ENCODE peak calls at places on chromosomes 6 and 20, in seven cellular contexts. P, I, X, V, H, G and F are unnamed samples.

GRCh38 chr20:5608104-5608447 is 142.1 kb upstream of the SHLD1 start:
- DNase-seq in X (no peak), V (no peak), H (no peak), I (no peak), P (no peak), G (no peak), F (no peak)

GRCh38 chr6:155090166-155090565 is 95.1 kb downstream of the TIAM2 start:
- DNase-seq in P (no peak), G (no peak), I (no peak), X (no peak), V (no peak), H (no peak), F (no peak)

GRCh38 chr6:31713991-31714684 is 1.0 kb upstream of the LY6G6D start:
- DNase-seq in P (no peak), G (no peak), X (no peak), V (no peak), I (no peak), H (no peak), F (no peak)

GRCh38 chr20:13777171-13777601 is 7.5 kb downstream of the ESF1 start:
- DNase-seq in P (no peak), X (no peak), I (no peak), V (peak; percentile 59), H (no peak), G (no peak), F (no peak)

GRCh38 chr6:54173084-54173483 is 61.8 kb downstream of the MLIP start:
- DNase-seq in X (no peak), G (no peak), P (no peak), I (no peak), H (no peak), V (no peak), F (no peak)

GRCh38 chr6:46129301-46129633 is 522 bp upstream of the ENPP4 start:
- DNase-seq in V (no peak), H (no peak), I (no peak), X (no peak), G (no peak), P (no peak), F (no peak)

GRCh38 chr6:13488015-13488895 is 855 bp upstream of the GFOD1 start:
- DNase-seq in V (peak; percentile 40), I (no peak), X (peak; percentile 84), G (peak; percentile 85), P (peak; percentile 78), H (peak; percentile 44), F (peak; percentile 49)

GRCh38 chr20:19730716-19731115 is 27.3 kb upstream of the RIN2 start:
- DNase-seq in H (no peak), P (no peak), I (no peak), X (no peak), V (no peak), G (no peak), F (no peak)

GRCh38 chr6:112258636-112259336 is 4.4 kb upstream of the LAMA4 start:
- DNase-seq in P (no peak), V (peak; percentile 57), I (no peak), H (no peak), X (no peak), G (no peak), F (no peak)

GRCh38 chr6:37099442-37099841 is 70.5 kb upstream of the PIM1 start:
- DNase-seq in H (no peak), V (no peak), X (no peak), G (no peak), P (no peak), I (no peak), F (no peak)

GRCh38 chr20:36572701-36573102 is 695 bp upstream of the TGIF2 start:
- DNase-seq in H (peak; percentile 33), X (no peak), G (no peak), I (peak; percentile 47), P (no peak), V (peak; percentile 51), F (peak; percentile 38)

GRCh38 chr6:23244300-23244699 is 674.9 kb downstream of the HDGFL1 start:
- DNase-seq in G (no peak), H (no peak), I (no peak), X (no peak), P (no peak), V (peak; percentile 94), F (no peak)

GRCh38 chr6:36230376-36230775 is 33.8 kb downstream of the BRPF3 start:
- DNase-seq in G (no peak), X (no peak), V (no peak), I (no peak), H (no peak), P (no peak), F (no peak)

GRCh38 chr6:158517581-158517980 is 42.3 kb upstream of the TMEM181 start:
- DNase-seq in G (no peak), H (no peak), X (no peak), V (no peak), P (no peak), I (no peak), F (no peak)

GRCh38 chr6:36377594-36377993 is 9.9 kb downstream of the ETV7 start:
- DNase-seq in H (no peak), V (no peak), X (no peak), P (no peak), I (no peak), G (no peak), F (no peak)

GRCh38 chr6:39083111-39083702 is 31.8 kb downstream of the SAYSD1 start:
- DNase-seq in V (no peak), X (no peak), P (no peak), H (no peak), I (no peak), G (no peak), F (no peak)

GRCh38 chr6:158666637-158667359 is 16.9 kb downstream of the SYTL3 start:
- DNase-seq in X (no peak), V (peak; percentile 71), I (no peak), H (no peak), P (no peak), G (no peak), F (no peak)

GRCh38 chr20:38963745-38964144 is 1.6 kb downstream of the DHX35 start:
- DNase-seq in P (no peak), V (no peak), I (no peak), G (no peak), H (no peak), X (no peak), F (no peak)
- H3K27ac ChIP-seq in P (no peak overlapping the region), V (no peak overlapping the region), I (no peak overlapping the region), G (no peak overlapping the region), H (no peak overlapping the region), X (no peak overlapping the region), F (no peak overlapping the region)

GRCh38 chr20:24963672-24964517 is 14.8 kb downstream of the CST7 start:
- DNase-seq in G (no peak), V (no peak), H (no peak), P (no peak), I (no peak), X (no peak), F (peak; percentile 58)

GRCh38 chr20:24962182-24962492 is 13.1 kb downstream of the CST7 start:
- DNase-seq in V (no peak), H (no peak), G (no peak), I (no peak), X (no peak), P (no peak), F (no peak)

GRCh38 chr20:24960861-24961260 is 11.8 kb downstream of the CST7 start:
- DNase-seq in I (no peak), X (no peak), G (no peak), H (no peak), P (no peak), V (no peak), F (no peak)

GRCh38 chr20:24961384-24962181 is 12.5 kb downstream of the CST7 start:
- DNase-seq in V (no peak), X (no peak), P (no peak), H (peak; percentile 7), G (no peak), I (no peak), F (no peak)

DNA sequence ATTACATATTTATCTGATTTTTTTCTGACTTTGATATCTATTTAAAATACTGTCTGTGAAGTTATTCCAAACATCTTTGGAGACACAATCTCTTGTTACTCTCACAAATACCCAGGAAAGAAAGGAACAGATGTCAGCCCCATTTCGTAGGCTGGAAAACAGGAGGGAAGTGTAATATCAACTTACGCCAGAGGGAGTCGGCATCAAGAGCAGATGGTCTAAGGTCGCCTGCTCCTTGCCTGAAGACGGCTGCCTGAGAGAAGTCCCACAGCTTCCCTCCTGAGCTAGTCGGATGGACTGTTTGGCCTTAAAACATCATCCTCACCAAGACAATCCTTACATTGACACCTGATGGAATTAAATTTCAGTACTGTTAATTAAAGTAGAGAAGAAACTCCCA is 13.4 kb downstream of the CST7 start:
- DNase-seq in P (no peak), G (no peak), I (no peak), V (no peak), X (no peak), H (peak; percentile 4), F (no peak)
- H3K36me3 ChIP-seq in P (peaks cover 4% of the 10 kb centered on the region), G (no peaks in the 10 kb centered on the region), I (peaks cover 58% of the 10 kb centered on the region), V (peaks cover 39% of the 10 kb centered on the region), X (peaks cover 37% of the 10 kb centered on the region), H (peaks cover 14% of the 10 kb centered on the region), F (no peaks in the 10 kb centered on the region)

GRCh38 chr20:58628491-58629212 is 22.4 kb upstream of the STX16 start:
- DNase-seq in P (no peak), I (no peak), V (no peak), H (no peak), G (no peak), X (no peak), F (no peak)

GRCh38 chr20:58626076-58626475 is 25.0 kb upstream of the STX16 start:
- DNase-seq in I (no peak), G (no peak), V (no peak), X (no peak), P (no peak), H (no peak), F (no peak)

GRCh38 chr20:58627212-58628072 is 23.6 kb upstream of the STX16 start:
- DNase-seq in H (no peak), P (no peak), I (no peak), X (no peak), G (no peak), V (no peak), F (no peak)

GRCh38 chr20:58630063-58630462 is 21.0 kb upstream of the STX16 start:
- DNase-seq in H (no peak), X (no peak), I (no peak), V (peak; percentile 47), G (no peak), P (peak; percentile 9), F (no peak)

DNA sequence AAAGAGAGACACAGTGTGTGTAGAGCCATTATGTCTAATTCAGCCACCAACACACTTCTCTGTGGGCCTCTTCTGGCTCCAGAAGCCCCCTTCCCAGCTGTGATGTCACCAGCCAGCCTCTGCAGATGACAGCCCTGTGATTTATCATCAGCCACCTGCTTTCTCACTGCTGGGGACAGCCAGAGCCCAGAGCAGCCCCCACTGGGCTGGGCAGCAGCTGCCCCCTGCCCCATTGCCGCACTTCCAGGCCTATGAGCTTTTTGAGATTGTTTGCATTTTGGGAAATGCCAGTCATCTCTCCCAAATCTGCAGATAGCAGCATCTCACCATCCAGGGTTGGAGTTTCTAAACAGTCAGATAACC is 21.9 kb upstream of the STX16 start:
- DNase-seq in P (no peak), X (no peak), G (no peak), I (no peak), V (no peak), H (no peak), F (no peak)
- H3K27ac ChIP-seq in P (no peak overlapping the region), X (no peak overlapping the region), G (no peak overlapping the region), I (no peak overlapping the region), V (no peak overlapping the region), H (no peak overlapping the region), F (no peak overlapping the region)

DNA sequence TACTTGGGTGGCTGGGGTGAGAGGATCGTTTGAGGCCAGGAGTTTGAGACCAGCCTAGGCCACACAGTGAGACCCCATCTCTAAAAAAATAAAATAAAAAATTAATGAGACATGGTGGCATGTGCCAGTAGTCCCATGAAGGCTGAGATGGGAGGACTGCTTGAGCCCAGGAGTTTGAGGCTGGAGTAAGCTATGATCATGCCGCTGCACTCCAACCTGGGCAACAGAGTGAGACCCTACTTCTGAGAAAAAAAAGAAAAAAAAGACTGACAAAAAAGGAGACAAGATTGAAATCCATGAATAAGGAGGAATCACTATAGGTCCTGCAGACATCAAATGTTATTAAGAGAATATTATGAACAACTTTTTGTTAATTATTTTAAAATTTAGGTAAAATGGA is 23.7 kb upstream of the BPHL start:
- DNase-seq in G (no peak), V (no peak), H (no peak), X (no peak), P (no peak), I (no peak), F (no peak)
- H3K36me3 ChIP-seq in G (no peaks in the 10 kb centered on the region), V (peaks cover 20% of the 10 kb centered on the region), H (peaks cover 14% of the 10 kb centered on the region), X (peaks cover 12% of the 10 kb centered on the region), P (peaks cover 4% of the 10 kb centered on the region), I (peaks cover 41% of the 10 kb centered on the region), F (no peaks in the 10 kb centered on the region)